ENCODE peak calls at places on chromosomes 5 and 9, in five cellular contexts. K is Caco-2, Q is tibial nerve, S is HuH-7, M is endothelial cell. L is an unnamed sample.

GRCh38 chr5:75567710-75568109 is 43.5 kb upstream of the ANKDD1B start:
- DNase-seq in M (no peak), S (no peak), K (no peak), Q (no peak), L (peak)

GRCh38 chr9:136847065-136847826 is 2.0 kb upstream of the PHPT1 start:
- DNase-seq in K (no peak), Q (peak), S (peak), M (peak), L (peak)

GRCh38 chr5:41870621-41871048 is 410 bp upstream of the OXCT1 start:
- DNase-seq in S (no peak), Q (no peak), M (no peak), K (no peak), L (no peak)

GRCh38 chr9:37784640-37785483 is at the start of gene EXOSC3:
- DNase-seq in S (peak), Q (peak), K (peak), M (peak), L (peak)

GRCh38 chr5:103741984-103742383 is 179.4 kb upstream of the NUDT12 start:
- DNase-seq in M (no peak), K (no peak), Q (peak), S (no peak), L (no peak)

GRCh38 chr5:134530375-134531077 is 5.1 kb downstream of the JADE2 start:
- DNase-seq in K (no peak), S (no peak), Q (no peak), M (no peak), L (no peak)

GRCh38 chr9:114775981-114776380 is 29.9 kb downstream of the TNFSF15 start:
- DNase-seq in Q (no peak), M (no peak), S (no peak), K (no peak), L (no peak)

GRCh38 chr9:35688558-35689350 is 971 bp downstream of the TPM2 start:
- DNase-seq in M (no peak), K (no peak), S (no peak), Q (no peak), L (peak)

GRCh38 chr5:136249678-136250266 is 56.8 kb upstream of the SMIM32 start:
- DNase-seq in Q (peak), S (peak), M (peak), K (peak), L (peak)

GRCh38 chr5:140246378-140247122 is 56.4 kb downstream of the PFDN1 start:
- DNase-seq in M (no peak), Q (no peak), K (no peak), S (no peak), L (peak)

GRCh38 chr5:61329729-61330128 is 2.3 kb upstream of the ZSWIM6 start:
- DNase-seq in S (no peak), K (no peak), M (no peak), Q (no peak), L (peak)

GRCh38 chr9:89436963-89437625 is 60.8 kb downstream of the SEMA4D start:
- DNase-seq in Q (no peak), M (no peak), K (no peak), S (no peak), L (peak)

GRCh38 chr9:69453746-69454145 is 128.7 kb downstream of the ENTREP1 start:
- DNase-seq in Q (no peak), M (no peak), K (no peak), S (no peak), L (no peak)

GRCh38 chr5:154758501-154758900 is 3.3 kb downstream of the LARP1 start:
- DNase-seq in Q (no peak), M (no peak), S (no peak), K (no peak), L (no peak)

GRCh38 chr9:113548221-113549041 is 84.9 kb downstream of the RGS3 start:
- DNase-seq in K (peak), Q (no peak), S (peak), M (no peak), L (peak)

GRCh38 chr9:27352457-27353188 is 55.7 kb upstream of the EQTN start:
- DNase-seq in S (no peak), M (no peak), Q (no peak), K (no peak), L (no peak)

GRCh38 chr5:151150484-151151262 is 6.9 kb downstream of the ANXA6 start:
- DNase-seq in Q (no peak), M (peak), K (no peak), S (no peak), L (peak)

GRCh38 chr9:31542384-31543055 is 841.9 kb upstream of the ACO1 start:
- DNase-seq in Q (peak), S (peak), K (peak), M (peak), L (peak)

GRCh38 chr5:66558562-66558961 is 37.6 kb upstream of the MAST4 start:
- DNase-seq in K (no peak), M (no peak), Q (no peak), S (no peak), L (no peak)

GRCh38 chr9:136362450-136362784 is 1.1 kb downstream of the DNLZ start:
- DNase-seq in S (no peak), Q (no peak), M (no peak), K (no peak), L (no peak)

GRCh38 chr5:112569596-112569995 is 150.5 kb upstream of the EPB41L4A start:
- DNase-seq in M (no peak), S (no peak), Q (no peak), K (no peak), L (no peak)

GRCh38 chr5:30736642-30737041 is 456.8 kb upstream of the CDH6 start:
- DNase-seq in K (no peak), S (no peak), Q (no peak), M (no peak), L (no peak)

GRCh38 chr5:119417891-119418781 is 34.2 kb upstream of the HSD17B4 start:
- DNase-seq in M (no peak), K (no peak), S (no peak), Q (no peak), L (no peak)

GRCh38 chr9:6938447-6938846 is 180.7 kb downstream of the KDM4C start:
- DNase-seq in Q (peak), M (no peak), S (no peak), K (no peak), L (no peak)

GRCh38 chr5:119582987-119583386 is 46.4 kb upstream of the FAM170A start:
- DNase-seq in K (no peak), S (no peak), M (no peak), Q (no peak), L (no peak)

GRCh38 chr5:1686066-1686802 is 113.4 kb downstream of the MRPL36 start:
- DNase-seq in S (no peak), Q (no peak), K (no peak), M (no peak), L (no peak)

GRCh38 chr5:143226361-143226760 is 177.1 kb downstream of the NR3C1 start:
- DNase-seq in K (no peak), Q (no peak), S (no peak), M (no peak), L (no peak)

GRCh38 chr5:154701181-154701580 is 54.0 kb upstream of the LARP1 start:
- DNase-seq in K (no peak), S (no peak), Q (no peak), M (no peak), L (peak)

GRCh38 chr5:24167791-24168190 is 477.0 kb downstream of the CDH10 start:
- DNase-seq in K (no peak), S (no peak), M (no peak), Q (no peak), L (no peak)

GRCh38 chr5:1111727-1112289 is at the start of gene SLC12A7:
- DNase-seq in Q (peak), M (peak), K (peak), S (peak), L (peak)

GRCh38 chr9:71036501-71036900 is 84.9 kb downstream of the TRPM3 start:
- DNase-seq in K (no peak), S (no peak), Q (no peak), M (no peak), L (peak)

GRCh38 chr5:135387629-135387960 is 11.4 kb downstream of the MACROH2A1 start:
- DNase-seq in Q (no peak), S (no peak), M (no peak), K (no peak), L (no peak)

GRCh38 chr9:2214707-2215106 is 199.6 kb downstream of the SMARCA2 start:
- DNase-seq in Q (no peak), S (no peak), K (no peak), M (no peak), L (no peak)

GRCh38 chr5:178839319-178839704 is 20.4 kb upstream of the ZNF354B start:
- DNase-seq in S (peak), Q (peak), K (peak), M (peak), L (peak)

GRCh38 chr9:110996436-110997224 is 41.6 kb downstream of the LPAR1 start:
- DNase-seq in K (no peak), S (no peak), Q (peak), M (no peak), L (peak)

GRCh38 chr9:124664143-124664542 is 107.0 kb downstream of the NR6A1 start:
- DNase-seq in K (no peak), Q (no peak), M (no peak), S (no peak), L (no peak)

GRCh38 chr5:76867827-76868693 is 18.2 kb downstream of the S100Z start:
- DNase-seq in M (peak), S (peak), Q (peak), K (peak), L (peak)

GRCh38 chr5:82624018-82624417 is 345.9 kb upstream of the RPS23 start:
- DNase-seq in Q (no peak), M (no peak), K (no peak), S (no peak), L (no peak)